ENCODE peak calls at places on chromosome 19, in four cellular contexts. F is kidney epithelial cell, C is ovary, Z is uterus. U is an unnamed sample.

GRCh38 chr19:31114585-31114984 is 234.7 kb downstream of the TSHZ3 start:
- DNase-seq in F (no peak), C (no peak), Z (no peak), U (no peak)

GRCh38 chr19:4575978-4576933 is 16.8 kb upstream of the SEMA6B start:
- DNase-seq in F (no peak), C (peak; percentile 30), Z (peak; percentile 46), U (no peak)

GRCh38 chr19:42250666-42251531 is 4.0 kb downstream of the ERF start:
- DNase-seq in F (no peak), C (peak; percentile 26), Z (peak; percentile 49), U (no peak)

GRCh38 chr19:37950471-37951175 is 43.6 kb downstream of the SIPA1L3 start:
- DNase-seq in F (no peak), C (no peak), Z (no peak), U (no peak)

GRCh38 chr19:44345969-44346368 is 10.5 kb downstream of the ZNF112 start:
- DNase-seq in F (no peak), C (no peak), Z (no peak), U (no peak)

GRCh38 chr19:45762870-45763631 is 6.0 kb downstream of the SIX5 start:
- DNase-seq in F (no peak), C (no peak), Z (peak; percentile 21), U (no peak)

GRCh38 chr19:10617409-10618121 is 7.8 kb upstream of the SLC44A2 start:
- DNase-seq in F (peak; percentile 42), C (no peak), Z (no peak), U (peak; percentile 79)

GRCh38 chr19:43798546-43799409 is 3.5 kb downstream of the LYPD5 start:
- DNase-seq in F (no peak), C (no peak), Z (no peak), U (no peak)

GRCh38 chr19:41708481-41708880 is at the start of gene CEACAM5:
- DNase-seq in F (no peak), C (no peak), Z (no peak), U (no peak)

GRCh38 chr19:38003427-38004099 is 96.6 kb downstream of the SIPA1L3 start:
- DNase-seq in F (peak; percentile 59), C (peak; percentile 48), Z (peak; percentile 55), U (peak; percentile 34)

GRCh38 chr19:57152921-57153320 is 7.9 kb upstream of the ZIM3 start:
- DNase-seq in F (no peak), C (no peak), Z (no peak), U (no peak)

GRCh38 chr19:40506099-40506498 is 39.3 kb downstream of the SPTBN4 start:
- DNase-seq in F (no peak), C (no peak), Z (no peak), U (no peak)

GRCh38 chr19:11481777-11482383 is 1.0 kb upstream of the ELAVL3 start:
- DNase-seq in F (no peak), C (no peak), Z (peak; percentile 52), U (peak; percentile 42)

GRCh38 chr19:12840091-12841079 is 2.1 kb downstream of the MAST1 start:
- DNase-seq in F (no peak), C (no peak), Z (peak; percentile 44), U (no peak)

GRCh38 chr19:16472992-16473391 is 1.2 kb upstream of the EPS15L1 start:
- DNase-seq in F (no peak), C (no peak), Z (no peak), U (no peak)

GRCh38 chr19:18713550-18714117 is 30.2 kb downstream of the CRTC1 start:
- DNase-seq in F (no peak), C (no peak), Z (no peak), U (no peak)
- H3K4me3 ChIP-seq in F (no peak overlapping the region), C (no peak overlapping the region), Z (no peak overlapping the region), U (no peak overlapping the region)

GRCh38 chr19:20365146-20365545 is 198.1 kb downstream of the ZNF486 start:
- DNase-seq in F (no peak), C (no peak), Z (peak; percentile 49), U (no peak)

GRCh38 chr19:20371911-20372310 is 193.7 kb downstream of the ZNF737 start:
- DNase-seq in F (no peak), C (no peak), Z (no peak), U (no peak)

DNA sequence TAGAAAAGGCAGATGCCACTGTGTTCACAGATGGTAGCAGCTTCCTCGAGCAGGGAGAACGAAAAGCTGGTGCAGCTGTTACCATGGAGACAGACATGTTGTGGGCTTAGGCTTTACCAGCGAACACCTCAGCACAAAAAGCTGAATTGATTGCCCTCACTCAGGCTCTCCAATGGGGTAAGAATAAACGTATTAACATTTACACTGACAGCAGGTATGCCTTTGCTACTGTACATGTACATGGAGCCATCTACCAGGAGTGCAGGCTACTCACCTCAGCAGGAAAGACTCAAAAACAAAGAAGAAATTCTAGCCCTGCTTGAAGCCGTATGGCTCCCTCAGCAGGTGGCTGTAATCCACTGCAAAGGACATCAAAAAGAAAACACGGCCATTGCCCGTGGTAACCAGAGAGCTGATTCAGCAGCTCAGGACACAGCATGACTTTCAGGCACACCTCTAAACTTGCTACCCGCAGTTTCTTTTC is 197.7 kb downstream of the ZNF737 start:
- DNase-seq in F (no peak), C (no peak), Z (no peak), U (no peak)
- TF ChIP-seq CTCF in F (no peak), C (no peak), Z (no peak), U (no peak)

GRCh38 chr19:47778954-47779351 is 450 bp downstream of the SELENOW start:
- DNase-seq in F (no peak), C (peak; percentile 48), Z (peak; percentile 60), U (no peak)
- H3K4me3 ChIP-seq in F (peak overlapping the region; percentile 88), C (peak overlapping the region; percentile 94), Z (peak overlapping the region; percentile 92), U (peak overlapping the region; percentile 96)

GRCh38 chr19:35744688-35745327 is 410 bp downstream of the U2AF1L4 start:
- DNase-seq in F (peak; percentile 85), C (peak; percentile 94), Z (peak; percentile 95), U (peak; percentile 67)
- TF ChIP-seq CTCF in F (peak; percentile 47), C (peak; percentile 48), Z (peak; percentile 56), U (peak; percentile 55)